ENCODE peak calls at places on chromosomes 13 and 19, in seven cellular contexts. J, A, T, U, L, S and O are unnamed samples.

GRCh38 chr19:23784274-23784673 is 25.6 kb upstream of the ZNF681 start:
- DNase-seq in J (no peak), A (no peak), T (no peak), U (no peak), L (no peak), S (no peak), O (no peak)

GRCh38 chr13:110308377-110309158 is 1.5 kb downstream of the COL4A2 start:
- DNase-seq in J (peak), A (no peak), T (no peak), U (peak), L (no peak), S (peak), O (no peak)

GRCh38 chr19:48203794-48204628 is 33.5 kb downstream of the ZSWIM9 start:
- DNase-seq in J (peak), A (peak), T (peak), U (peak), L (peak), S (peak), O (peak)

GRCh38 chr19:44635581-44636438 is 7.9 kb upstream of the PVR start:
- DNase-seq in J (no peak), A (no peak), T (no peak), U (no peak), L (no peak), S (no peak), O (no peak)

GRCh38 chr19:13210941-13211340 is 60.7 kb downstream of the IER2 start:
- DNase-seq in J (no peak), A (no peak), T (no peak), U (no peak), L (no peak), S (no peak), O (no peak)

GRCh38 chr13:67223742-67224141 is 6.4 kb downstream of the PCDH9 start:
- DNase-seq in J (no peak), A (no peak), T (no peak), U (no peak), L (no peak), S (no peak), O (no peak)

GRCh38 chr19:30785728-30786127 is 413.5 kb downstream of the ZNF536 start:
- DNase-seq in J (no peak), A (no peak), T (no peak), U (no peak), L (no peak), S (peak), O (no peak)

GRCh38 chr19:2428027-2428690 is 773 bp upstream of the TIMM13 start:
- DNase-seq in J (no peak), A (no peak), T (no peak), U (no peak), L (no peak), S (peak), O (peak)

GRCh38 chr13:45925151-45925550 is 73.6 kb upstream of the SIAH3 start:
- DNase-seq in J (no peak), A (no peak), T (no peak), U (no peak), L (no peak), S (no peak), O (no peak)